ENCODE peak calls at places on chromosomes 11 and 22, in nine cellular contexts. M is GM12878, J is kidney, F is RWPE2, B is pancreas, U is mammary epithelial cell, L is cardiac muscle cell, X is A549, Y is psoas muscle. Q is an unnamed sample.

GRCh38 chr11:14687943-14688627 is 44.5 kb downstream of the PDE3B start:
- DNase-seq in L (no peak), J (no peak), X (peak; percentile 16), Y (no peak), B (no peak), M (no peak), U (no peak), F (no peak), Q (no peak)

GRCh38 chr11:36615829-36616228 is 17.8 kb upstream of the RAG2 start:
- DNase-seq in F (no peak), M (no peak), U (no peak), L (no peak), B (no peak), Y (no peak), X (no peak), J (no peak), Q (no peak)

GRCh38 chr11:110376711-110377324 is 52.9 kb upstream of the FDX1 start:
- DNase-seq in L (peak; percentile 95), X (peak; percentile 87), M (peak; percentile 36), U (peak; percentile 79), F (peak; percentile 72), Y (peak; percentile 60), B (peak; percentile 85), J (peak; percentile 83), Q (peak; percentile 74)

GRCh38 chr22:36386351-36386899 is 1.3 kb downstream of the MYH9 start:
- DNase-seq in U (no peak), L (no peak), J (peak; percentile 92), Y (peak; percentile 40), F (no peak), M (peak; percentile 63), X (peak; percentile 43), B (no peak), Q (peak; percentile 66)

GRCh38 chr11:107799245-107799859 is 59.2 kb downstream of the SLC35F2 start:
- DNase-seq in L (peak; percentile 86), M (peak; percentile 12), B (peak; percentile 67), F (no peak), X (peak; percentile 56), Y (peak; percentile 70), U (peak; percentile 38), J (peak; percentile 76), Q (peak; percentile 75)

GRCh38 chr11:70496591-70497535 is 98.5 kb downstream of the CTTN start:
- DNase-seq in B (no peak), M (no peak), F (peak; percentile 11), U (no peak), J (peak; percentile 35), L (no peak), Y (no peak), X (no peak), Q (peak; percentile 23)

GRCh38 chr11:33507967-33508366 is 192.7 kb downstream of the C11orf91 start:
- DNase-seq in M (no peak), Y (no peak), X (peak; percentile 35), F (no peak), U (peak; percentile 29), J (no peak), B (peak; percentile 34), L (peak; percentile 85), Q (no peak)

GRCh38 chr11:76120513-76121081 is 85.7 kb downstream of the WNT11 start:
- DNase-seq in J (no peak), Y (no peak), X (no peak), L (peak; percentile 52), U (no peak), B (no peak), M (no peak), F (no peak), Q (no peak)

GRCh38 chr11:33040127-33040861 is 922 bp downstream of the TCP11L1 start:
- DNase-seq in M (no peak), B (no peak), Y (no peak), L (peak; percentile 21), X (peak; percentile 73), J (no peak), F (no peak), U (peak; percentile 72), Q (no peak)

GRCh38 chr11:131601586-131601985 is 231.2 kb downstream of the NTM start:
- DNase-seq in B (no peak), J (no peak), Y (no peak), M (no peak), X (no peak), F (no peak), L (no peak), U (no peak), Q (no peak)

GRCh38 chr11:61657566-61657965 is 22.6 kb upstream of the DAGLA start:
- DNase-seq in F (no peak), X (no peak), L (peak; percentile 15), U (peak; percentile 45), J (no peak), M (no peak), B (peak; percentile 63), Y (no peak), Q (no peak)

DNA sequence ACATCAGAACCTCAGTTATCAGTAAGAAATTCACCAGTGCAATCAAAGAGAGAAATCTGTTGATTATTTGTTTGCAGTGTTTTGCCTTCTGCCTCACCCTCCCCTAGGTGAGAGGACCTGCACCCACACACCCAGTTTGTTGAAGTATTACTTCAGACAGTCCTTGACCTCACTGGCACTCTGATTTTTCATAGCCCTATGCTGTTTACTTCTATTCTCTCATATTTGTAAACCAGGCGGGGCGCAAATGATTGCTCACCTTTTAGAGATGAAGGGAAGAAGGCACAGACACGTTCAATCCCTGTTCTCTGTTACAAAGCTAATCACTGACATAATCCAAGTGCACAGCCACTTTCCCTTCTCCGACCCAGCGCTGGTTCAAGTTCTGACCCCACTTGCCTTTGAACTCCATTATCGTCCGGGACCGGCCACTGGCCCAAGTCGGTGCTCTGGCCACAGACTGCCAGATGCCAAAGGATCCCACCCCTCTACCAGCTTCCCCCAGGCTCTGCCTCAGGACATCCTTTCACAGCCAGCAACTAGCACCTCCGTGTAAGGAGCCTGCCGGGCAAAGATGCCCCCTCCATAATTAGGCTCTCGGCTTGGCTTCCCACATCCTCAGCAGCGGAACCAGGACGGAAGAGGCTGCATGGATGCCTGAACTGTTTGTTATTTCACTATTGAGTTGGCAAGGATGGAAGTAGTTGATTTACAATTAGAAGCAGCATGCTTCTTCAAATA is 1.7 kb downstream of the ETS1 start:
- DNase-seq in J (no peak), U (no peak), B (no peak), F (no peak), Y (no peak), M (no peak), X (no peak), L (no peak), Q (no peak)
- H3K4me3 ChIP-seq in J (peak overlapping the region; percentile 9), U (no peak overlapping the region), B (no peak overlapping the region), F (no peak overlapping the region), Y (peak overlapping the region; percentile 43), M (no peak overlapping the region), X (no peak overlapping the region), L (no peak overlapping the region), Q (peak overlapping the region; percentile 31)

DNA sequence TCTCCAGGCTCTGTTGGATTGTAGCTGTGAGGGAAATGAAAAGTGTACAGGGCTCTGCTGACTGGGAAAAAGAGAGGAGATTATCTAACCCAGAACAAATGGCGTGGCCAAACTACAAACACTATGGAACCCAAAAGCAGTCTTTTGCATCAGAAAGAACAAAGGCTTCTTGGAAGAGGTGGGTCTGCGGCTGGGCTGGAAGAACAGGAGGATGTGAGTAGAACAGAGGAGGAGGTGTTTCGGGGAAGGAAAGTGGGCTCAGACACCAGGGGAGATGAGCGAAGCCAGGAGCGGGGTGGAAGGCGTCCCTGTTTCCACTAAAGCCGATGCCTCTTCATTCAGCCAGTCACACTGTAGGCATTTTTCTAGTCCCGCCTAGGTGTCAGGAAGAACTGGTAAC is 12.0 kb downstream of the OVOL1 start:
- DNase-seq in X (no peak), F (no peak), J (no peak), B (no peak), L (no peak), Y (no peak), U (no peak), M (no peak), Q (no peak)
- H3K27ac ChIP-seq in X (no peak overlapping the region), F (no peak overlapping the region), J (no peak overlapping the region), B (no peak overlapping the region), L (no peak overlapping the region), Y (no peak overlapping the region), U (no peak overlapping the region), M (no peak overlapping the region), Q (no peak overlapping the region)

GRCh38 chr11:43576834-43577521 is 103.6 kb upstream of the HSD17B12 start:
- DNase-seq in M (no peak), L (peak; percentile 62), U (no peak), F (no peak), J (no peak), B (no peak), X (peak; percentile 62), Y (no peak), Q (no peak)
- TF ChIP-seq CTCF in M (peak; percentile 22), L (peak; percentile 40), U (peak; percentile 50), F (peak; percentile 28), J (peak; percentile 21), B (no peak), X (no peak), Y (peak; percentile 21), Q (no peak)

DNA sequence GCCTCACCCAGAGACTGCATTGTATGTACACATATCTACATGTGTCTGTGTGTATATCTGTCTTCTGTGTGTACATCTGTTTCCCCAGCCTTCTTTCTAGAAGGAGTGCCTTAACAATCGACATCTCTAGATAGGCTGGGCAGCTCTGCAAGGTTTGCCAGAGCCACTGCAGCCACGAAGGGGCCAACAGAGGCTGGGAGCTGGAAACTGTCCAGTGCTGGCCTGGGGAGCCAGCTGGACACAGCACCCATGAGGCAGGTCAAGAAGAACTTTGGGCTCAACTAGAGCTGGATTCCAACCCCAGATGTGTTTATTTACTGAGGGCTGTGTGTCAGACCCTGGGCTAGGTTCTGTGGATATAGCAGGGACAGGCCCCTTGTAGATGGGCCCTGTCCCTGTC is 3.3 kb downstream of the SGSM1 start:
- DNase-seq in M (no peak), L (no peak), X (no peak), U (no peak), Y (no peak), B (no peak), F (no peak), J (no peak), Q (no peak)
- H3K4me3 ChIP-seq in M (no peak overlapping the region), L (no peak overlapping the region), X (no peak overlapping the region), U (no peak overlapping the region), Y (no peak overlapping the region), B (no peak overlapping the region), F (no peak overlapping the region), J (no peak overlapping the region), Q (no peak overlapping the region)

GRCh38 chr22:19127329-19128008 is 3.6 kb upstream of the TSSK2 start:
- DNase-seq in U (no peak), X (no peak), M (no peak), L (no peak), J (peak; percentile 57), B (peak; percentile 87), F (no peak), Y (no peak), Q (no peak)
- H3K27ac ChIP-seq in U (no peak overlapping the region), X (no peak overlapping the region), M (no peak overlapping the region), L (no peak overlapping the region), J (no peak overlapping the region), B (no peak overlapping the region), F (no peak overlapping the region), Y (no peak overlapping the region), Q (no peak overlapping the region)

GRCh38 chr11:26573896-26574295 is 1.8 kb upstream of the MUC15 start:
- DNase-seq in X (no peak), U (no peak), J (no peak), B (no peak), Y (no peak), F (no peak), M (no peak), L (no peak), Q (no peak)
- TF ChIP-seq CTCF in X (no peak), U (no peak), J (no peak), B (no peak), Y (no peak), F (no peak), M (no peak), L (no peak), Q (no peak)

Q was measured in lower lobe of right lung.